ENCODE peak calls at places on chromosomes 16 and 17, in eight cellular contexts. G is HCT116; R is suprapubic skin; P is effector memory CD4-positive, alpha-beta T cell; K is prostate gland; D is A549; J is testis; O is stomach. F is an unnamed sample.

GRCh38 chr16:85651822-85652430 is 36.8 kb downstream of the GINS2 start:
- DNase-seq in P (no peak), O (no peak), D (no peak), J (peak), R (no peak), G (no peak), K (no peak), F (no peak)

GRCh38 chr17:21194210-21194609 is 19.8 kb downstream of the TMEM11 start:
- DNase-seq in P (no peak), G (no peak), D (no peak), O (no peak), R (no peak), J (no peak), K (no peak), F (peak)

GRCh38 chr16:86761117-86761971 is 183.0 kb downstream of the FOXL1 start:
- DNase-seq in R (no peak), G (peak), D (peak), P (no peak), K (no peak), O (peak), J (peak), F (peak)

GRCh38 chr17:82959242-82959930 is 119.6 kb upstream of the ZNF750 start:
- DNase-seq in O (peak), P (no peak), R (peak), J (peak), D (no peak), K (no peak), G (no peak), F (no peak)

GRCh38 chr16:21566891-21567414 is 32.4 kb upstream of the METTL9 start:
- DNase-seq in J (no peak), K (no peak), O (peak), D (no peak), G (no peak), P (no peak), R (peak), F (no peak)

GRCh38 chr17:59149051-59149450 is 5.9 kb downstream of the SKA2 start:
- DNase-seq in G (no peak), K (no peak), O (no peak), R (no peak), P (no peak), J (no peak), D (no peak), F (no peak)

GRCh38 chr16:30844671-30845449 is 49.0 kb downstream of the BCL7C start:
- DNase-seq in O (peak), J (peak), K (peak), D (peak), P (peak), G (peak), R (peak), F (peak)

GRCh38 chr16:8900343-8900742 is 18.2 kb downstream of the LITAFD start:
- DNase-seq in R (no peak), P (no peak), J (no peak), D (no peak), K (no peak), G (no peak), O (no peak), F (no peak)

GRCh38 chr17:4968166-4968915 is 724 bp upstream of the SPAG7 start:
- DNase-seq in K (peak), G (no peak), D (peak), O (no peak), P (no peak), R (no peak), J (peak), F (peak)

GRCh38 chr17:4969551-4970231 is 2.1 kb upstream of the SPAG7 start:
- DNase-seq in K (no peak), R (no peak), O (no peak), D (no peak), G (no peak), P (no peak), J (no peak), F (no peak)

GRCh38 chr17:4967539-4968165 is at the start of gene SPAG7:
- DNase-seq in O (peak), R (peak), D (peak), K (peak), P (peak), J (peak), G (peak), F (peak)

GRCh38 chr17:4970273-4970672 is 2.7 kb upstream of the SPAG7 start:
- DNase-seq in R (no peak), P (no peak), K (no peak), D (no peak), G (no peak), J (no peak), O (no peak), F (no peak)

GRCh38 chr17:4968916-4969550 is 1.4 kb upstream of the SPAG7 start:
- DNase-seq in J (no peak), G (no peak), O (no peak), D (peak), K (no peak), P (no peak), R (no peak), F (no peak)
- H3K4me3 ChIP-seq in J (no peak), G (peak), O (peak), D (peak), K (no peak), P (peak), R (peak), F (no peak)

GRCh38 chr16:12339686-12340085 is 363.2 kb downstream of the SNX29 start:
- DNase-seq in P (no peak), K (no peak), G (no peak), D (no peak), R (no peak), O (no peak), J (no peak), F (no peak)
- H3K27ac ChIP-seq in P (no peak), K (no peak), G (no peak), D (no peak), R (no peak), O (no peak), J (no peak), F (no peak)

DNA sequence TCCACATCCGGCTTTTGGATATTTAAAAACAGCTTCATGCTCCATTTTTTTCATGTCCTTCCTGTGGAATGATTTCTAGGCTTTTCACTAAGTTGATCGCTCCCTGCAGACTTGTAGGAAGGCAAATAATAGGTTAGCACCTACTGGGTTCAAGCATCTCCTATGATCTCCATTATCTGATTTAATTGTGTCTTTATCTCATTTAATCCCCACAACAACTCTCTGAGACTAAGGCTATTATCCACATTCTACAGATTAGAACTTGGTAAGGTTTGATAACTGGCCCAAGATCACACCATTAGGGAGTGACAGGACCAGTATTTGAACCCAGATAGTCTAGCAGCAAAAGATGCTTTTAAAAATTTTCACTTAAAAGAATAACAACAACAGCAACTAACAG is 46.2 kb upstream of the HOXB9 start:
- DNase-seq in D (no peak), J (no peak), G (no peak), O (no peak), K (no peak), P (no peak), R (no peak), F (no peak)
- H3K4me3 ChIP-seq in D (no peak), J (no peak), G (no peak), O (no peak), K (no peak), P (no peak), R (no peak), F (no peak)

DNA sequence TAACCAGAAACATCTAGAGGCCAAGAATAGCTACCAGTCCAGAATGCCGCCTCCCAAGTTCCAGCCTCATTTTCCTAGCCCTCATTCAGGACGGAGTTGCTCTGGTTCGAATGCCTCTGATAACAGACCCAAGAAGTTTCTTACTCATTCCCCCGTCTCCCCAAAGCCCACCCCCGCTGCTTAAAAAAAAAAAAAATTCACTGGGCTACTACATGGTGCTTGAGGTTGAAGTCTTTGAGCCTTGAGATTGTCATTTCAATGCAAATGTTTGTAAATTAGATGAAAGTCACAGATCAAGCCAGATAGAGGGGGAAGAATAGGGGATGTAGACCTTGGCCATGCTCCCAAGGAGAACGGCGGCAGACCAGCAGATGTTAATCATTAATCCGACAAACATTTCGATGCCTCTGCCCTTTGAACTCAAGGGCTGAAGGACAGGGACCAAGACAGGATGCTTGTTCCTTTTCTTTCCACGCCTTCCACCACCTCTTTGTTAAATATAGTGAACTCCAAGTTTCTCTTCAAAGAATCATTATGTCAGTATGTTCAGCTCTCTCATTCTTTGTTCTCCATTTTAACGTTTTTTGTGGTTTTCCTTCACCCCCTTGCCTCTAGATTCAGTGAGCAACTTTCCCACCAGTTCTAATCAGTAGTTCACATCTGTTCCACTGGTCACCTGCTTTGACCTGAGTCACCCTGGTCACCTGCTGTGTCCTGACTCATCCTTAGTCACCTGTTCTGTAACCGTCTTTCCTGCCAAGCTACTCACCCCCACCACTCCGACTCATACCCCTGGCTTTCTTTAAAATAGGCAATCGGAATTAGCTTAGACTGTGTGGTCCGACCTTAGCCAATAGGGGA is 190.3 kb downstream of the CPPED1 start:
- DNase-seq in P (no peak), D (peak), K (no peak), R (no peak), J (no peak), O (no peak), G (peak), F (no peak)
- H3K27ac ChIP-seq in P (no peak), D (peak), K (no peak), R (no peak), J (no peak), O (no peak), G (peak), F (no peak)

DNA sequence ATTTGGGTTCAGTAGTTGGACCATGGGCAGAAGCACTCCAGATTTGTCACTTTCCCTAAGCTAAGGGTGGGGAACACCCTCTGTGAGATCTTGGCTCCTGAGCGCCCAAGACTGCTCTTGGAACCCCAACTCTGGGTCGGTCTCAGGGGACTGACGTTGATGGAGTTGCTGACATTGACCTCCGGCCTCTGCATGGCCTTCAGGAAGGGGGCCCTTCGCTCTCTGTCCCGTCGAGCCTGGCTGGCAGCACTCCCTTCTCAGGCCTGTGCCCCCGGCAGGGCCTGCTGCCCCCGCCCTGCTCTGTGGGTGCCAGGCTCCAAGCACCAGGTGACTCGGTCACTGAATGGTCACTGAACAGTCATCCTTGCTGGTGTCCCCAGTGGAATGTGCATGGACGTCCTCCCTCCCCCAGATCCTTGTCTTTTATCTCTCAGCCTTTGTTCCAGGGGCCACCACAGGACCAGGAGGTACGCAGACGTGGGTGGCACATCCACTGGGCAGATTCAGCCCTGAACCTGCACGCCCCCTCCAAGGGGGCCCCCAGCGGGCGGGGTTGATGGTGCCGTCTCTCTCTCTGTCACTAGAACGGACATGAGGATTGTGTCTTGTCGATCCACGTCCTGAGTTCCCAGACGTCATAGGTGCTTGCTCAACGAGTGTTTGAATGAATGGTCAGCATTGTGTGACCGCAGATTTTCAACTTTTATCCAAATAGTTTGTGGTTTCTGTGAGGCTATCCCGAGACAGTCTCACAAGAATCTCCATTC is 314.5 kb downstream of the SEC14L1 start:
- DNase-seq in D (no peak), R (no peak), K (no peak), P (no peak), J (peak), O (no peak), G (no peak), F (no peak)
- H3K4me3 ChIP-seq in D (no peak), R (peak), K (no peak), P (peak), J (no peak), O (peak), G (no peak), F (no peak)

GRCh38 chr17:64385187-64386083 is 5.2 kb downstream of the PECAM1 start:
- DNase-seq in R (no peak), O (no peak), K (no peak), P (no peak), D (peak), G (peak), J (peak), F (peak)
- H3K27ac ChIP-seq in R (peak), O (peak), K (peak), P (no peak), D (peak), G (peak), J (peak), F (peak)

GRCh38 chr17:7204335-7204734 is 15.3 kb downstream of the DLG4 start:
- DNase-seq in J (no peak), P (no peak), R (no peak), K (no peak), D (no peak), O (no peak), G (no peak), F (no peak)
- H3K4me3 ChIP-seq in J (peak), P (peak), R (peak), K (peak), D (peak), O (peak), G (no peak), F (no peak)

F was measured in thyroid gland.